ENCODE peak calls at places on chromosomes 13 and 19, in nine cellular contexts. One of them, this sample, is unnamed.

GRCh38 chr13:53198017-53198416 is 169.4 kb downstream of the OLFM4 start:
- DNase-seq in CD8-positive, alpha-beta T cell: no peak
- DNase-seq in cardiac muscle cell: peak; percentile 28
- DNase-seq in ascending aorta: no peak
- DNase-seq in bronchial epithelial cell: no peak
- DNase-seq in epithelial cell of esophagus: no peak
- DNase-seq in AG10803: no peak
- DNase-seq in PC-9: no peak
- DNase-seq in fibroblast of pulmonary artery: no peak
- DNase-seq in this sample: no peak

GRCh38 chr19:49453757-49454248 is 778 bp downstream of the ALDH16A1 start:
- DNase-seq in ascending aorta: no peak
- DNase-seq in AG10803: no peak
- DNase-seq in fibroblast of pulmonary artery: no peak
- DNase-seq in CD8-positive, alpha-beta T cell: no peak
- DNase-seq in epithelial cell of esophagus: no peak
- DNase-seq in bronchial epithelial cell: no peak
- DNase-seq in PC-9: no peak
- DNase-seq in cardiac muscle cell: no peak
- DNase-seq in this sample: no peak

GRCh38 chr19:38362076-38362945 is 12.1 kb upstream of the PSMD8 start:
- DNase-seq in PC-9: peak; percentile 57
- DNase-seq in cardiac muscle cell: peak; percentile 88
- DNase-seq in bronchial epithelial cell: peak; percentile 63
- DNase-seq in epithelial cell of esophagus: peak; percentile 78
- DNase-seq in CD8-positive, alpha-beta T cell: peak; percentile 64
- DNase-seq in ascending aorta: peak; percentile 86
- DNase-seq in AG10803: peak; percentile 58
- DNase-seq in fibroblast of pulmonary artery: peak; percentile 49
- DNase-seq in this sample: peak; percentile 48

GRCh38 chr19:49894879-49895565 is 1.7 kb downstream of the IL4I1 start:
- DNase-seq in ascending aorta: no peak
- DNase-seq in CD8-positive, alpha-beta T cell: no peak
- DNase-seq in fibroblast of pulmonary artery: no peak
- DNase-seq in epithelial cell of esophagus: no peak
- DNase-seq in cardiac muscle cell: no peak
- DNase-seq in bronchial epithelial cell: no peak
- DNase-seq in AG10803: no peak
- DNase-seq in PC-9: no peak
- DNase-seq in this sample: no peak

GRCh38 chr19:5547881-5548280 is 19.9 kb downstream of the TINCR start:
- DNase-seq in cardiac muscle cell: peak; percentile 55
- DNase-seq in ascending aorta: no peak
- DNase-seq in epithelial cell of esophagus: peak; percentile 63
- DNase-seq in PC-9: peak; percentile 48
- DNase-seq in CD8-positive, alpha-beta T cell: no peak
- DNase-seq in fibroblast of pulmonary artery: peak; percentile 43
- DNase-seq in AG10803: peak; percentile 48
- DNase-seq in bronchial epithelial cell: peak; percentile 56
- DNase-seq in this sample: no peak

GRCh38 chr13:25354377-25354776 is 17.4 kb upstream of the ATP8A2 start:
- DNase-seq in AG10803: no peak
- DNase-seq in bronchial epithelial cell: no peak
- DNase-seq in cardiac muscle cell: no peak
- DNase-seq in PC-9: no peak
- DNase-seq in fibroblast of pulmonary artery: no peak
- DNase-seq in ascending aorta: no peak
- DNase-seq in epithelial cell of esophagus: no peak
- DNase-seq in CD8-positive, alpha-beta T cell: no peak
- DNase-seq in this sample: no peak

GRCh38 chr19:32224371-32225244 is 120.8 kb upstream of the ZNF507 start:
- DNase-seq in ascending aorta: no peak
- DNase-seq in PC-9: no peak
- DNase-seq in CD8-positive, alpha-beta T cell: peak; percentile 25
- DNase-seq in epithelial cell of esophagus: peak; percentile 37
- DNase-seq in cardiac muscle cell: peak; percentile 69
- DNase-seq in fibroblast of pulmonary artery: peak; percentile 44
- DNase-seq in bronchial epithelial cell: peak; percentile 10
- DNase-seq in AG10803: peak; percentile 41
- DNase-seq in this sample: peak; percentile 8

GRCh38 chr13:91398413-91399188 is at the start of gene GPC5:
- DNase-seq in PC-9: peak; percentile 43
- DNase-seq in bronchial epithelial cell: peak; percentile 43
- DNase-seq in CD8-positive, alpha-beta T cell: peak; percentile 71
- DNase-seq in fibroblast of pulmonary artery: peak; percentile 58
- DNase-seq in AG10803: peak; percentile 33
- DNase-seq in epithelial cell of esophagus: peak; percentile 81
- DNase-seq in ascending aorta: peak; percentile 84
- DNase-seq in cardiac muscle cell: peak; percentile 86
- DNase-seq in this sample: no peak

GRCh38 chr19:51259348-51260245 is 8.7 kb downstream of the SIGLECL1 start:
- DNase-seq in bronchial epithelial cell: peak; percentile 17
- DNase-seq in cardiac muscle cell: peak; percentile 27
- DNase-seq in PC-9: no peak
- DNase-seq in ascending aorta: no peak
- DNase-seq in CD8-positive, alpha-beta T cell: no peak
- DNase-seq in AG10803: peak; percentile 26
- DNase-seq in epithelial cell of esophagus: peak; percentile 24
- DNase-seq in fibroblast of pulmonary artery: peak; percentile 43
- DNase-seq in this sample: peak; percentile 27

GRCh38 chr19:42433503-42434260 is 6.5 kb upstream of the LIPE start:
- DNase-seq in epithelial cell of esophagus: peak; percentile 63
- DNase-seq in AG10803: peak; percentile 32
- DNase-seq in bronchial epithelial cell: peak; percentile 34
- DNase-seq in ascending aorta: peak; percentile 80
- DNase-seq in CD8-positive, alpha-beta T cell: peak; percentile 67
- DNase-seq in cardiac muscle cell: peak; percentile 80
- DNase-seq in PC-9: peak; percentile 55
- DNase-seq in fibroblast of pulmonary artery: peak; percentile 71
- DNase-seq in this sample: no peak

DNA sequence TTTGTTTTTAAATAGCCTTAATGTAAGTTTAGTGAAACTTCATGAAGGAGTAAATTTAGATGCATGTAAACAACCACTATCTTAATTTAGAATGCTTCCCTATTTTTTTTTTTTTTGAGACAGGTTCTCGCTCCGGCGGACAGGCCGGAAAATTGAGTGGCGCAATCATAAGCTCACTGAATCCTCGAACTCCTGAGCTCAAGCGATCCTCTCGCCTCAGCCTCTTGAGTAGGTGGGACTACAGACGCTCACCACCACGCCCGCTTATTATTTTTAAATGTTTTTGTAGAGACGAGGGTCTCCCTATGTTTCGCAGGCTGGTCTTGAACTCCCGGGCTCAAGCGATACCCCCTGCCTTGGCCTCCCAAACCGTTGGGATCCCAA is 1.6 kb downstream of the TEX30 start:
- DNase-seq in AG10803: no peak
- DNase-seq in PC-9: no peak
- DNase-seq in bronchial epithelial cell: no peak
- DNase-seq in CD8-positive, alpha-beta T cell: no peak
- DNase-seq in fibroblast of pulmonary artery: no peak
- DNase-seq in epithelial cell of esophagus: no peak
- DNase-seq in cardiac muscle cell: no peak
- DNase-seq in ascending aorta: no peak
- DNase-seq in this sample: no peak
- H3K4me3 ChIP-seq in AG10803: no peak overlapping the region
- H3K4me3 ChIP-seq in PC-9: no peak overlapping the region
- H3K4me3 ChIP-seq in bronchial epithelial cell: no peak overlapping the region
- H3K4me3 ChIP-seq in CD8-positive, alpha-beta T cell: no peak overlapping the region
- H3K4me3 ChIP-seq in fibroblast of pulmonary artery: no peak overlapping the region
- H3K4me3 ChIP-seq in epithelial cell of esophagus: no peak overlapping the region
- H3K4me3 ChIP-seq in cardiac muscle cell: no peak overlapping the region
- H3K4me3 ChIP-seq in ascending aorta: no peak overlapping the region
- H3K4me3 ChIP-seq in this sample: no peak overlapping the region

GRCh38 chr13:29703421-29703820 is 107.9 kb upstream of the SLC7A1 start:
- DNase-seq in bronchial epithelial cell: no peak
- DNase-seq in PC-9: no peak
- DNase-seq in cardiac muscle cell: no peak
- DNase-seq in epithelial cell of esophagus: no peak
- DNase-seq in CD8-positive, alpha-beta T cell: no peak
- DNase-seq in AG10803: no peak
- DNase-seq in ascending aorta: no peak
- DNase-seq in fibroblast of pulmonary artery: no peak
- DNase-seq in this sample: no peak

GRCh38 chr13:29702912-29703351 is 107.4 kb upstream of the SLC7A1 start:
- DNase-seq in bronchial epithelial cell: peak; percentile 42
- DNase-seq in cardiac muscle cell: no peak
- DNase-seq in PC-9: peak; percentile 70
- DNase-seq in CD8-positive, alpha-beta T cell: no peak
- DNase-seq in AG10803: peak; percentile 93
- DNase-seq in fibroblast of pulmonary artery: peak; percentile 94
- DNase-seq in epithelial cell of esophagus: peak; percentile 95
- DNase-seq in ascending aorta: no peak
- DNase-seq in this sample: no peak

GRCh38 chr13:29706923-29707322 is 111.4 kb upstream of the SLC7A1 start:
- DNase-seq in epithelial cell of esophagus: no peak
- DNase-seq in bronchial epithelial cell: no peak
- DNase-seq in PC-9: no peak
- DNase-seq in CD8-positive, alpha-beta T cell: no peak
- DNase-seq in cardiac muscle cell: no peak
- DNase-seq in fibroblast of pulmonary artery: no peak
- DNase-seq in AG10803: no peak
- DNase-seq in ascending aorta: no peak
- DNase-seq in this sample: no peak

GRCh38 chr13:29704648-29705047 is 109.2 kb upstream of the SLC7A1 start:
- DNase-seq in PC-9: no peak
- DNase-seq in epithelial cell of esophagus: no peak
- DNase-seq in ascending aorta: no peak
- DNase-seq in CD8-positive, alpha-beta T cell: no peak
- DNase-seq in fibroblast of pulmonary artery: no peak
- DNase-seq in AG10803: peak; percentile 40
- DNase-seq in bronchial epithelial cell: no peak
- DNase-seq in cardiac muscle cell: peak; percentile 55
- DNase-seq in this sample: no peak

DNA sequence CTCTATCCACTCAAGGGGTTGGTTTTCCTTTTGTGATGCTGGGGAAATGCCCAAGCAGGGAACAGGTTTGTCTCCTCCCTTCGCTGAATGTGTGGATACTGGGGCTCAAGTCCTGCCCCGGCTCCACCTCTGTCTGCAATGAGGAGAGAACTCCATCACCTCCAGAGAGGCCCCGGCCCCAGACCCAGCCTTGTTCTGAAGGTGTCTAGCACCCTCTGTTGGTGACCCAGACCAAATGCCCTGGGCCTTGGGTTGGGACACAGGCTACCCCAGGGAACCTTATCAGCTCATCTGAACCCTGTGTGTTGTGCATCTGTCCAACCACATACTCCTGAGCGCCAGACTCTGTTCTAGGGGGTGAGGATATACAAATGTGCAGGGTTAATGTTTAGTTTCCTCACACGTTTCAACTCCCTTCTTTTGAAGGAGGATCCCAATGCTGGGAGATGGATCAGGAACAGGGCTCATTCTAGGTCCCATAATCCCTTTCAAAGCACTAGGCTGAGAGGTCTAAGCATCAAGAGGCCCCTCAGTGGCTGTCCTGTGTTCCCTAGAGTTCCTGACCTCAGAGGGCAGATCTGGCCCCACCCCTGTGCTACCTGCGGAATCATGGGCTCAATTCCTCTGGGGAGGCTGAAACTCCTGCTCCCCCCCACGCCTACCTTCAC is 112.5 kb upstream of the SLC7A1 start:
- DNase-seq in fibroblast of pulmonary artery: peak; percentile 58
- DNase-seq in epithelial cell of esophagus: peak; percentile 67
- DNase-seq in CD8-positive, alpha-beta T cell: peak; percentile 29
- DNase-seq in PC-9: no peak
- DNase-seq in ascending aorta: no peak
- DNase-seq in AG10803: peak; percentile 62
- DNase-seq in bronchial epithelial cell: peak; percentile 33
- DNase-seq in cardiac muscle cell: peak; percentile 60
- DNase-seq in this sample: no peak
- TF ChIP-seq CTCF in fibroblast of pulmonary artery: peak; percentile 83
- TF ChIP-seq CTCF in epithelial cell of esophagus: peak; percentile 84
- TF ChIP-seq CTCF in CD8-positive, alpha-beta T cell: peak; percentile 12
- TF ChIP-seq CTCF in PC-9: peak; percentile 72
- TF ChIP-seq CTCF in ascending aorta: peak; percentile 9
- TF ChIP-seq CTCF in AG10803: peak; percentile 82
- TF ChIP-seq CTCF in bronchial epithelial cell: peak; percentile 84
- TF ChIP-seq CTCF in cardiac muscle cell: peak; percentile 82
- TF ChIP-seq CTCF in this sample: peak; percentile 70

DNA sequence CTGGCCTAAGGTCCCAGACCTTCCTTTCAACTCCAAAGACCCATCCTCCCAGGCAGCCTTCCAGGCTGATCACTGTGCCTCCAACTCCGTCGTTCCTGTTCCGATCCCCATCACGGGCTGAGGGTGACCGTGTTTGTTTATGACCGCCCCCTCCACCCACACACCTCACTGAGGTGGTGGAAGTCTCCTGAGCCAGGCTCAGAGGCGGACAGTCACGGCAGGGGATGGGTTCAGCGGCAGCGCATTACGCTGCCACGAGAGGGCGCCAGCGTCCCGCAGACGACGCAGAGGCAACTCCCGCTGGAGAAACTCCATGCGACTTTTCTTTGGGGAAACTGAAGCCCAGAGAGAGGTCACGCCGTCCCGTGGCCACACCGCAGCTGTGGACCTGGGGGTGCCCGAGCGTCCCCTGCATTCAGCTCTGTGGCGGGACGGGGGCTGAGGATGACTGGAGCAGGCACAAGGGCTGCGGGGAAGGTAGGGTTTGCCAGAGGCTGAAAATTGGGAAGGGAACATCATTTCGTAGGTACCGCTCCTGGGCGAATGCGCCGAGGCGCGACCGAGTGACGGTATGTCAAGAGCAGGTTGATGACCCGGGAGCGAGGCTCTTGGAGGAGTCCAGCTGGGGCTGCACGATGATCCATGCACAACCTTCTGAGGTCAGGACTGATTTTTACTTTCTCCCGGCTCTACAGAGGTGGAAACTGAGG is 920 bp upstream of the ARRDC2 start:
- DNase-seq in AG10803: peak; percentile 57
- DNase-seq in epithelial cell of esophagus: peak; percentile 76
- DNase-seq in CD8-positive, alpha-beta T cell: peak; percentile 75
- DNase-seq in PC-9: peak; percentile 63
- DNase-seq in bronchial epithelial cell: peak; percentile 62
- DNase-seq in cardiac muscle cell: peak; percentile 87
- DNase-seq in ascending aorta: peak; percentile 88
- DNase-seq in fibroblast of pulmonary artery: peak; percentile 80
- DNase-seq in this sample: no peak
- H3K4me3 ChIP-seq in AG10803: peak overlapping the region; percentile 64
- H3K4me3 ChIP-seq in epithelial cell of esophagus: peak overlapping the region; percentile 51
- H3K4me3 ChIP-seq in CD8-positive, alpha-beta T cell: peak overlapping the region; percentile 61
- H3K4me3 ChIP-seq in PC-9: peak overlapping the region; percentile 25
- H3K4me3 ChIP-seq in bronchial epithelial cell: peak overlapping the region; percentile 48
- H3K4me3 ChIP-seq in cardiac muscle cell: peak overlapping the region; percentile 36
- H3K4me3 ChIP-seq in ascending aorta: peak overlapping the region; percentile 50
- H3K4me3 ChIP-seq in fibroblast of pulmonary artery: peak overlapping the region; percentile 55
- H3K4me3 ChIP-seq in this sample: peak overlapping the region; percentile 44

DNA sequence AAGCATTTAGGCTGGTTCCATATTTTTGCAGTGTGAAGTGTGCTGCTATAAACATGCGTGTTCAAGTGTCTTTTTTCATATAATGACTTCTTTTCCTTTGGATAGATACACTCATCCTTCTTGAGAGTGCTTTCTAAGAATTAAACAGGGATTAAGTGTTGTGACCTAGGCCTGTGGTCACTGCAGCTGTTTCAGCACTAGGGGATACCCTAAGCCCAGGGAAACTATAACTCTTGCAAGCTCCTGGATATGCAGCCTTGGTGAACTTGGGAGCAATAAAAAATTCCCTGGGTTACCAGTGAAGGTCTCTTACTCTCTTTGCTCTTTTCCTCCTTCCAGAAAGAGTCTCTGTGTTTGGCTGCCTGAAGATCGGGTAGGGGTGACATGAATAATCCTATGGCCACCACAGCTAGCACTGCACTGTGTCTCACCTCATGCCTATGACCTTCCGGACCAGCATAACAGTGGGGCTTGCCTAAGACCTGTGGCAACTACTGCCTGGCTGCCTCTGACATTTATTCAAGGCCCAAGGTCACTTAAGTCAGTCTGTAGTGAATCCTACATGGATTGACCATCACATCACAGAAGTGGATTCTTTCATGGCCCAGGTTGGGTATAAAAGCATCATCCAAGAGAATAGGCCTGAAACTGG is 799.7 kb downstream of the DACH1 start:
- DNase-seq in CD8-positive, alpha-beta T cell: no peak
- DNase-seq in epithelial cell of esophagus: no peak
- DNase-seq in cardiac muscle cell: peak; percentile 2
- DNase-seq in fibroblast of pulmonary artery: no peak
- DNase-seq in bronchial epithelial cell: no peak
- DNase-seq in AG10803: no peak
- DNase-seq in ascending aorta: no peak
- DNase-seq in PC-9: no peak
- DNase-seq in this sample: no peak
- TF ChIP-seq CTCF in CD8-positive, alpha-beta T cell: no peak
- TF ChIP-seq CTCF in epithelial cell of esophagus: no peak
- TF ChIP-seq CTCF in cardiac muscle cell: no peak
- TF ChIP-seq CTCF in fibroblast of pulmonary artery: no peak
- TF ChIP-seq CTCF in bronchial epithelial cell: no peak
- TF ChIP-seq CTCF in AG10803: no peak
- TF ChIP-seq CTCF in ascending aorta: no peak
- TF ChIP-seq CTCF in PC-9: no peak
- TF ChIP-seq CTCF in this sample: no peak